ENCODE peak calls at places on chromosomes 6 and 20, in four cellular contexts. N is thyroid gland, U is IMR-90, I is ovary. H is an unnamed sample.

GRCh38 chr6:10425973-10426780 is 11.3 kb upstream of the TFAP2A start:
- DNase-seq in U (no peak), I (no peak), N (peak), H (peak)

GRCh38 chr20:59835057-59835447 is 98.4 kb downstream of the SYCP2 start:
- DNase-seq in N (no peak), U (no peak), I (no peak), H (no peak)

GRCh38 chr20:46009847-46010246 is 1.1 kb downstream of the MMP9 start:
- DNase-seq in U (no peak), N (no peak), I (no peak), H (no peak)

GRCh38 chr6:4412488-4412887 is 277.1 kb upstream of the ECI2 start:
- DNase-seq in U (no peak), N (no peak), I (no peak), H (no peak)

GRCh38 chr20:6956574-6956973 is 189.1 kb downstream of the BMP2 start:
- DNase-seq in N (no peak), U (no peak), I (no peak), H (no peak)

GRCh38 chr6:20707166-20707485 is 172.9 kb downstream of the CDKAL1 start:
- DNase-seq in N (no peak), U (no peak), I (no peak), H (no peak)

GRCh38 chr6:15036690-15037245 is 209.1 kb upstream of the JARID2 start:
- DNase-seq in U (no peak), N (peak), I (no peak), H (peak)

GRCh38 chr20:3557237-3557636 is 86.4 kb downstream of the ATRN start:
- DNase-seq in U (no peak), N (no peak), I (no peak), H (no peak)

GRCh38 chr20:37296371-37296770 is 6.9 kb downstream of the MANBAL start:
- DNase-seq in N (no peak), I (no peak), U (no peak), H (no peak)

GRCh38 chr6:52161689-52162438 is 24.3 kb upstream of the IL17A start:
- DNase-seq in I (no peak), U (no peak), N (no peak), H (no peak)

GRCh38 chr6:6631526-6632276 is 43.2 kb downstream of the LY86 start:
- DNase-seq in I (no peak), N (peak), U (no peak), H (no peak)

GRCh38 chr6:132734694-132735236 is 20.9 kb upstream of the VNN1 start:
- DNase-seq in N (no peak), U (peak), I (no peak), H (no peak)

GRCh38 chr20:52268184-52268583 is 76.6 kb upstream of the ZFP64 start:
- DNase-seq in I (no peak), N (no peak), U (peak), H (no peak)

GRCh38 chr20:62768234-62768814 is 27.9 kb upstream of the MRGBP start:
- DNase-seq in I (no peak), U (no peak), N (no peak), H (no peak)

GRCh38 chr6:143370972-143371371 is 79.5 kb downstream of the ADAT2 start:
- DNase-seq in N (no peak), I (no peak), U (no peak), H (no peak)

GRCh38 chr20:24948939-24949679 is at the start of gene CST7:
- DNase-seq in U (no peak), N (no peak), I (no peak), H (peak)

GRCh38 chr20:49466114-49466912 is 16.2 kb downstream of the KCNB1 start:
- DNase-seq in U (no peak), N (no peak), I (no peak), H (no peak)

GRCh38 chr6:72622094-72622540 is 253 bp downstream of the KCNQ5 start:
- DNase-seq in U (peak), N (peak), I (no peak), H (peak)

GRCh38 chr6:110548124-110548847 is 71.9 kb upstream of the SLC22A16 start:
- DNase-seq in U (no peak), I (no peak), N (peak), H (no peak)

GRCh38 chr6:15663057-15663638 is 320 bp upstream of the DTNBP1 start:
- DNase-seq in U (peak), I (peak), N (no peak), H (no peak)

GRCh38 chr6:1611572-1612385 is 2.1 kb downstream of the FOXC1 start:
- DNase-seq in N (no peak), U (peak), I (no peak), H (no peak)

GRCh38 chr6:44036699-44037101 is 90.6 kb downstream of the MRPL14 start:
- DNase-seq in N (no peak), I (no peak), U (no peak), H (no peak)

GRCh38 chr6:83615025-83615999 is 93.6 kb downstream of the SNAP91 start:
- DNase-seq in I (no peak), U (peak), N (no peak), H (no peak)

GRCh38 chr20:39983183-39983582 is 705.9 kb downstream of the MAFB start:
- DNase-seq in I (no peak), U (no peak), N (no peak), H (no peak)

GRCh38 chr20:32585011-32585518 is at the start of gene NOL4L:
- DNase-seq in U (no peak), N (peak), I (no peak), H (peak)

GRCh38 chr20:25087186-25087929 is 5.4 kb upstream of the VSX1 start:
- DNase-seq in N (no peak), I (no peak), U (no peak), H (no peak)

GRCh38 chr20:1330075-1330830 is 1.3 kb upstream of the SDCBP2 start:
- DNase-seq in N (peak), I (peak), U (no peak), H (peak)

GRCh38 chr6:1591926-1592325 is 17.8 kb upstream of the FOXC1 start:
- DNase-seq in I (no peak), U (no peak), N (no peak), H (no peak)

GRCh38 chr6:7878401-7878964 is 32.1 kb downstream of the TXNDC5 start:
- DNase-seq in I (peak), N (no peak), U (no peak), H (no peak)

GRCh38 chr6:64988148-64988547 is 718.9 kb downstream of the EYS start:
- DNase-seq in U (peak), N (no peak), I (no peak), H (no peak)

GRCh38 chr6:84284428-84285033 is 57.1 kb upstream of the CEP162 start:
- DNase-seq in U (peak), I (no peak), N (no peak), H (no peak)

GRCh38 chr20:63297796-63298572 is 5.0 kb downstream of the COL20A1 start:
- DNase-seq in I (no peak), N (no peak), U (no peak), H (no peak)

GRCh38 chr6:18262812-18263560 is 1.3 kb downstream of the DEK start:
- DNase-seq in U (peak), N (no peak), I (no peak), H (no peak)

GRCh38 chr20:2382833-2383232 is 2.1 kb downstream of the TGM6 start:
- DNase-seq in I (no peak), U (no peak), N (no peak), H (no peak)

GRCh38 chr20:51802170-51802745 is at the start of gene SALL4:
- DNase-seq in U (no peak), N (no peak), I (no peak), H (peak)

GRCh38 chr20:59151820-59152219 is 11.8 kb upstream of the ZNF831 start:
- DNase-seq in I (no peak), U (no peak), N (no peak), H (no peak)

GRCh38 chr6:7249946-7250643 is 62.9 kb downstream of the SSR1 start:
- DNase-seq in I (no peak), U (peak), N (no peak), H (no peak)

GRCh38 chr6:109039795-109040194 is 54.9 kb downstream of the SESN1 start:
- DNase-seq in I (no peak), N (no peak), U (no peak), H (no peak)

GRCh38 chr6:105204331-105204730 is 24.5 kb upstream of the POPDC3 start:
- DNase-seq in I (no peak), U (peak), N (no peak), H (no peak)
- H3K27ac ChIP-seq in I (no peak), U (no peak), N (no peak), H (no peak)

GRCh38 chr20:44976698-44977097 is 10.4 kb downstream of the STK4 start:
- DNase-seq in U (no peak), N (no peak), I (no peak), H (no peak)

GRCh38 chr20:44983095-44983674 is 16.9 kb downstream of the STK4 start:
- DNase-seq in N (no peak), U (no peak), I (no peak), H (no peak)

GRCh38 chr20:44981736-44982406 is 15.6 kb downstream of the STK4 start:
- DNase-seq in U (no peak), I (no peak), N (no peak), H (no peak)

GRCh38 chr20:44979090-44979621 is 12.8 kb downstream of the STK4 start:
- DNase-seq in N (no peak), U (peak), I (no peak), H (no peak)
- TF ChIP-seq POLR2A in N (no peak), U (no peak), I (no peak), H (no peak)

GRCh38 chr6:100322886-100323285 is 141.8 kb downstream of the SIM1 start:
- DNase-seq in N (no peak), U (no peak), I (no peak), H (no peak)
- H3K27ac ChIP-seq in N (no peak), U (no peak), I (no peak), H (no peak)

DNA sequence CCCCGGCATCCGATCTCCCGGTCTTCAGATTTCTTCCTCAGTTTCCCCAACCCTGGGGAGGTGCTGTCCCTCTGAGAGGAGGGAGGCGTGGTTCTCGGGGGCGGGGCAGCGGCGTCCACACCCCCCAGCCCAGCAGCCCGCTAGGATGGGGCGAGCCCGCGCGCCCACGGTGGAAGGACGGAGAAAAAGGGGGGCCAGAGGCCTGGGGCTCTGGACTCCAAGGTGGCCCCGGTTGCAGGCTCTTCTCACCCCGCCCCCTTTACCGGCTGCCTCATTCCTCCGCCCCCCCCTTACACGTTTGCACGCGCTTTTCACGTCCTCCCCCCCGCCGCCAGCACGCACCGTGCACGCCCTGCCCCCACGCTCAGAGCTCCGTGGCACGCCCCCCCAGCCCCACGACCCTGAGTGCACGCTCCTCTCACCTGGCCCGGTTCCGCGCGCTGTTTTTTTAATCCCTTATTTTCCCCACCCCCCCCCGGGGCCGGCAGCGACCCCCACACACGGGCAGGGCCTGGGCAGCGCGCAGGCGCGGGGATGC is 402 bp downstream of the ZBTB12 start:
- DNase-seq in U (peak), I (peak), N (peak), H (peak)
- TF ChIP-seq POLR2A in U (no peak), I (no peak), N (no peak), H (no peak)

DNA sequence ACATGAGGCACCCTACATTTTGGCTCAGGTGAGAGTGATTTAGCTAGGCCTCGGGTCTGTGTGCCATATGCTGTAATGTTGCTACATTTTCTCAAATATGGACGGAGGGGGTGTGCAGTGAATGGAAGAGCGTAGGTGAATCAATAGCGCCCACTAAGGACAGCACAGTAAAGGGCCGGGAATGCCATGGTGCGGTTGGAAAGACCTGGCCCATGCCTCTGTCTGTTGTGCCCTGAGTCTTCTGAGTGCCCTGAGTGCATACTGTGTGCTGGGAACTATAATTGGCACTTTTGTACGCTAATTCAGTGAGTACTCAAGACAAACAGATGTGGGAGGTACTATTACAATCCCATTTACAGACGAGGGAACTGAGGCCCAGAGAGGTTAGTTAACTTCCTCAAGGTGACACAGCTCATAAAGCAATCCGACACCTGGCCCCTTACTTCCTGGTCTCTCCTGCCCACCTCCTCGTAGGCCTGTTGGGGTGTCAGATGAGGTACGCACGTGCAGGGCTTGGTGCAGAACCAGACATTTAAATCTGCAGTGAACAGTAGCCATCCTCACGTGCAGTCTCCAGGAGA is 17.3 kb downstream of the SLC22A1 start:
- DNase-seq in N (no peak), U (no peak), I (no peak), H (no peak)
- H3K27ac ChIP-seq in N (no peak), U (peak), I (no peak), H (no peak)

DNA sequence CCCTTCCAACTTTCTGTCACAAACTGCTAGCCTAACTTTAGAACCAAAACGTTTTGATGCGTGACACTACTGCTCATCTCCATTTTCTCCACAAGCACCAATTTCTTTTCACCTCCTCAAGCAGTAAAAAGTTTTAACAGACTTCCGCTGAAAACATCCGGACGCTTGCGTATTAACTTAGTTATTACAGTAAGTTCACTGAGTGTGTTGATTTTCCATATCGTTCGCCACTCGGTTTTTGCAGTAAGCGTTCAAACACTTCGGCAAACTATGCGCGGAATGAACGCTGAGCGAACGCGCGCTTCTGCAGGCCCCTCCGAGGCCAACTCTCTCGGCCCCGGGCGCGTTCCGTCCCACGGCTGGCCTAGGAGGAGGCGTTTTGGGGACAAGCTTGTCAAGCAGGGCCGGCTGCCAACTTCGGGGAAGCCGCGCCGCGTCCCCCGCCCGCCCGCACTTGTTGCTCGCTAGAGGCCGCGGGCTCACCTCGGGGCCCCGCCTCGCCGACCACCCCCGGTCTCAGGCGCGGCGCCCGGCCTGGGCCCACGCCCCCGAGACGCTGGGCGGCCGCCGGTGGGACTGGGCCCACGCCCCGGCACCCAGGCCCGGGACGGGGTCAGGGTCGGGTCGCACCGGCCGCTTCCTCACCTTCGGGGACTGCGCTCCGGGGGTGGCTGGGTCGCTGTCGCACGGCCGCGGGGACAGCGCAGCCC is 945 bp downstream of the PHF10 start:
- DNase-seq in I (peak), U (peak), N (peak), H (peak)
- TF ChIP-seq POLR2A in I (no peak), U (peak), N (no peak), H (no peak)

DNA sequence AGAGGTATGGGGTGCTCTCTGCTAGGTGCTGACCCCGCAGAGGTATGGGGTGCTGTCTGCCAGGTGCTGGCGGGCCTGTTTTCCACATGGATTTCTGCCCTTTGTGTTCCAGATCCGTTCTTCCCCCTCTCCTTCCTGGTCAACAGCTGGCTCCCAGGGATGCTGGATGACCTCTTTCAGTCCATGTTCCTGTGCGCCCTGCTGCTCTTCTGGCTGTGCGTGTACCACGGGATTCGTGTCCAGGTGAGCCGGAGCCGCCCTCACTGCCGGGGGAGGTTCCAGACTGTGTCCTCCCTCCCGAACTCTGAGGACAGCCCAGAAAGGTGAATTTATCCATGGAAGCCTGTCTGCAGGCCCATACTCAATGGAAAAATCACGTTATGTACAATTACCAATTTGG is 36.3 kb downstream of the DYNLT1 start:
- DNase-seq in U (no peak), I (no peak), N (no peak), H (no peak)
- H3K27ac ChIP-seq in U (no peak), I (no peak), N (no peak), H (no peak)

GRCh38 chr6:79079425-79080130 is 1.5 kb upstream of the PHIP start:
- DNase-seq in I (no peak), U (peak), N (no peak), H (no peak)

GRCh38 chr6:79077680-79078056 is 386 bp downstream of the PHIP start:
- DNase-seq in I (no peak), U (no peak), N (peak), H (peak)

GRCh38 chr6:79076160-79076559 is 1.9 kb downstream of the PHIP start:
- DNase-seq in U (peak), N (no peak), I (no peak), H (no peak)

GRCh38 chr6:79078057-79078969 is at the start of gene PHIP:
- DNase-seq in N (peak), U (peak), I (peak), H (peak)

GRCh38 chr6:79076881-79077641 is 993 bp downstream of the PHIP start:
- DNase-seq in N (peak), U (peak), I (peak), H (peak)
- TF ChIP-seq POLR2A in N (no peak), U (peak), I (no peak), H (no peak)

GRCh38 chr6:155894262-155894661 is 438.6 kb upstream of the NOX3 start:
- DNase-seq in N (no peak), I (no peak), U (no peak), H (no peak)

GRCh38 chr6:155895641-155896040 is 440.0 kb upstream of the NOX3 start:
- DNase-seq in N (no peak), I (no peak), U (no peak), H (no peak)

GRCh38 chr6:155890409-155890808 is 434.8 kb upstream of the NOX3 start:
- DNase-seq in U (no peak), N (no peak), I (no peak), H (no peak)

GRCh38 chr6:155889405-155889804 is 433.8 kb upstream of the NOX3 start:
- DNase-seq in U (no peak), I (no peak), N (peak), H (no peak)

DNA sequence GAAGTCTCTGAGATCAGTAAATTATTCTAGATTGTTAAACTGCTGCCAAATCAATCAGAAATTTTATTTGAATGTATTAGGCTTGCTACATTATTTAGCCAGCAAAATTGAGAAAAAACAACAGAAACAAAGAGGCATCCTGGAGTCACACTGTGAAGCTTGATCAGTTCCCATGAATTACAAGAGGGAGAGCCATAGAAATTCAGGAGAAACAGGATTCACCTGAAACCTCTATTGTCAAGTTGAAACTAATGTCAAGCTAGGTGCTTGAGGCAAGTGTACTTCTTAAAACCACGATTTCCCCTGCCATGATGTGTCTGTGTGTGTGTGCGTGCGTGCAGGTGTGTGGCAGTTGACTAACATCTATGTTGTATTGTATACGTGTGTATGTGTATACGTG is 439.1 kb upstream of the NOX3 start:
- DNase-seq in U (no peak), I (no peak), N (no peak), H (no peak)
- H3K27ac ChIP-seq in U (no peak), I (no peak), N (no peak), H (no peak)

DNA sequence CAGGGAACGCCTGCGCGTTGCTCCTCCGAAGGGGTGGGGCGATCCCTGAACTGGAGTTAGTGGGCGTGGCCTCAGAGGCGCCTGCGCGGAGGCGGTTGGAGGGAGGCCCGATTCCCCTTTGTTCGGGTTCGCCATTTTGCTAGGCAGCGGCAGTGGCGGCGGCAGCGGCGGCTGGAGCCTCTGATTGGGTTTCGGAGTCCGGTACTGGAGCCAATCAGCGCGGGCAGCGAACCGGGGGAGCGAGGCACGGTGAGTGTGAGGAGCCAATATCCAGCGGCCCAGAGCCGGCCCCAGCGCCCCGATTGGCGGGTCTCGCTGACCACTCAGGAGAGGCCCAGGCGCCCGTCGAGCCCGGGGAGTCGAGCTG is at the start of gene NFYA:
- DNase-seq in U (peak), I (no peak), N (no peak), H (peak)
- TF ChIP-seq POLR2A in U (no peak), I (no peak), N (no peak), H (no peak)